ENCODE peak calls at places on chromosome 2, in four cellular contexts. B, Q, L and U are unnamed samples.

GRCh38 chr2:188629890-188630483 is 338.3 kb downstream of the GULP1 start:
- DNase-seq in Q (no peak), L (no peak), B (no peak), U (no peak)

GRCh38 chr2:157758586-157758985 is 117.5 kb downstream of the ACVR1 start:
- DNase-seq in Q (no peak), L (no peak), B (no peak), U (no peak)

GRCh38 chr2:160324161-160324768 is 124.2 kb upstream of the ITGB6 start:
- DNase-seq in L (no peak), B (peak; percentile 21), Q (peak; percentile 34), U (peak; percentile 48)

GRCh38 chr2:60819155-60819862 is 62.1 kb upstream of the REL start:
- DNase-seq in B (no peak), Q (no peak), L (no peak), U (no peak)

GRCh38 chr2:150679456-150680120 is 192.1 kb upstream of the RND3 start:
- DNase-seq in L (no peak), B (no peak), Q (no peak), U (no peak)

GRCh38 chr2:126836761-126837679 is 61.7 kb upstream of the TEX51 start:
- DNase-seq in B (no peak), Q (no peak), L (no peak), U (no peak)

GRCh38 chr2:33238111-33238510 is 238.3 kb upstream of the RASGRP3 start:
- DNase-seq in B (no peak), Q (no peak), L (no peak), U (no peak)

GRCh38 chr2:235663877-235664276 is 170.0 kb downstream of the AGAP1 start:
- DNase-seq in Q (no peak), B (no peak), L (no peak), U (no peak)

GRCh38 chr2:134461511-134461910 is 207.6 kb downstream of the MGAT5 start:
- DNase-seq in L (no peak), Q (no peak), B (no peak), U (no peak)

GRCh38 chr2:121505005-121505404 is 25.7 kb upstream of the RNU4ATAC start:
- DNase-seq in L (no peak), B (no peak), Q (no peak), U (no peak)

GRCh38 chr2:187150667-187151066 is 297.4 kb downstream of the CALCRL start:
- DNase-seq in L (no peak), Q (no peak), B (no peak), U (no peak)

GRCh38 chr2:240615830-240616547 is 9.3 kb upstream of the GPR35 start:
- DNase-seq in Q (no peak), B (no peak), L (no peak), U (no peak)

GRCh38 chr2:176002684-176003225 is 688 bp upstream of the LNPK start:
- DNase-seq in L (no peak), B (peak; percentile 50), Q (peak; percentile 21), U (peak; percentile 33)

GRCh38 chr2:105329197-105329554 is 359 bp downstream of the TGFBRAP1 start:
- DNase-seq in Q (peak; percentile 22), B (no peak), L (no peak), U (no peak)

GRCh38 chr2:107197601-107198000 is 311.6 kb upstream of the ST6GAL2 start:
- DNase-seq in B (no peak), L (no peak), Q (no peak), U (no peak)

GRCh38 chr2:227871375-227871788 is at the start of gene DAW1:
- DNase-seq in Q (peak; percentile 21), B (peak; percentile 17), L (no peak), U (peak; percentile 66)

GRCh38 chr2:128424806-128425205 is 106.1 kb upstream of the HS6ST1 start:
- DNase-seq in B (no peak), Q (no peak), L (no peak), U (no peak)

GRCh38 chr2:45724329-45724728 is 72.9 kb downstream of the PRKCE start:
- DNase-seq in Q (no peak), L (no peak), B (no peak), U (no peak)

GRCh38 chr2:86020984-86021383 is 84.7 kb downstream of the POLR1A start:
- DNase-seq in L (no peak), B (no peak), Q (no peak), U (no peak)

GRCh38 chr2:230972046-230972445 is 23.9 kb upstream of the SPATA3 start:
- DNase-seq in L (no peak), B (no peak), Q (no peak), U (no peak)

GRCh38 chr2:8983571-8983970 is 19.9 kb downstream of the MBOAT2 start:
- DNase-seq in L (no peak), Q (no peak), B (no peak), U (no peak)

GRCh38 chr2:263774-264492 is at the start of gene SH3YL1:
- DNase-seq in Q (no peak), L (no peak), B (no peak), U (no peak)

GRCh38 chr2:174344716-174345472 is 10.1 kb downstream of the SP9 start:
- DNase-seq in L (no peak), Q (peak; percentile 51), B (no peak), U (no peak)

GRCh38 chr2:111900859-111901258 is 2.5 kb downstream of the MERTK start:
- DNase-seq in L (no peak), B (no peak), Q (peak; percentile 58), U (no peak)

GRCh38 chr2:186181625-186182024 is 304.4 kb upstream of the ZC3H15 start:
- DNase-seq in B (no peak), Q (peak; percentile 93), L (no peak), U (no peak)

GRCh38 chr2:113133696-113134558 is 6.5 kb downstream of the IL1RN start:
- DNase-seq in Q (no peak), L (no peak), B (no peak), U (no peak)

GRCh38 chr2:18149660-18150246 is 271.3 kb downstream of the KCNS3 start:
- DNase-seq in Q (peak; percentile 31), B (no peak), L (no peak), U (peak; percentile 21)
- TF ChIP-seq SP1 in Q (no peak), B (no peak), L (no peak), U (no peak)

DNA sequence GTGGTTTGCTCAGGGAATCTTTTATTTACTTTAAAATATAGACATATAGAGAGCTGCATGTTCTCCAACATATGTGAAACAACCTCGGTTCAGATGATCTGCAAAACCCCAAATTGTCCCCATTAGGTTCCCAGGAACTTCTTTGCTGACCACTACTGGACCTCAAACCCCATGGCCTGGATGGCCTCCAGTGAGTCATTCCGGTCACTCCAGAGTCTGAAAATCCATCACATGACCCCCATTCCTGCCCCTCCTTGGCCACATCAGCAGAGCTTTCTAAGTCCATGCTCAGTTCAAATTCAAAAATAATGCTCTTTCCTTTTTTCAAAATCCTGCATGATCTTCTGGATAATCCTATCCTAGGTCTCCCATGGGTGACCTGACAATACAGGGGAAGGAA is 271.0 kb downstream of the TNS1 start:
- DNase-seq in Q (no peak), L (no peak), B (no peak), U (no peak)
- TF ChIP-seq BHLHE40 in Q (no peak), L (no peak), B (no peak), U (no peak)

DNA sequence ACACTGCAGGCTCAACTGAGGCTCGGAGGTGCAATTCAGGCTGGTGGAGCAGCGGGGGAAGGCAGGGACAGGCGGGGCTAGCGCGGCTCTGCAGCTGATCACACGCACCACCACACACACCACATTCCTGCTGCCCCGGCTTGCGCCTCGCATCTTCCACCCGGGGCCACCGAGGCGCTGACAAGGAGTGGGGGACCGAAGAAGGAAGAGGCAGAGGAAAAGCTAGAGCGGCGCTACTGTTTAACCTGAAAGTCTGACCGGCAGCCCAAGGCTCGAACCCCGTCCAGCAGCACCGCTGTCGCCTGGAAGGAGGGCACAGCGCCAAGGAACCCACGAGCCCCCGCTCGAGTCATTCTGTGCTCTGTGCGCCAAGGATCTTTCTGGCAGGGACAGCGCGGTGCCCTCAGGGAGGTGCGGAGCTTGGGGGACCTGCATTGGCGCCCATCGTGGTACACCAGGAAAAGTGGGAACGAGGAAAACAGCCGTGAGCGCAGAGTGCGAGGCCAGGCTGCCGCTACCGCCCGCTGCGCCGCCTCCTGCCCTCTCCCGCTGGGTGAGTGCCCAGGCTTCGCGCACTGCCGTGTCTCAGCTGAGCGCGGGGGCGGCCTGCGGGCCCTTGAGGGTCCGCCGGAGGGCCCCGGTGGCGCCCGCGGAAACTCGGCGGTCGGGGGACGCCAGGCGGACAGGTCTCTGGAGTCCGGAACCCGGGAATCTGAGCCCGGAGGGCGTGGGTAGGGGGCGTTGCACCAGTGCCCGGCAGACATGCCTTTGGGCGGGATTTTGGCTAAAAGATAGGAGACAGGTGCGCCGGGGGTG is 865 bp upstream of the KCNJ3 start:
- DNase-seq in L (no peak), Q (no peak), B (no peak), U (peak; percentile 60)
- TF ChIP-seq SP1 in L (no peak), Q (no peak), B (no peak), U (no peak)

DNA sequence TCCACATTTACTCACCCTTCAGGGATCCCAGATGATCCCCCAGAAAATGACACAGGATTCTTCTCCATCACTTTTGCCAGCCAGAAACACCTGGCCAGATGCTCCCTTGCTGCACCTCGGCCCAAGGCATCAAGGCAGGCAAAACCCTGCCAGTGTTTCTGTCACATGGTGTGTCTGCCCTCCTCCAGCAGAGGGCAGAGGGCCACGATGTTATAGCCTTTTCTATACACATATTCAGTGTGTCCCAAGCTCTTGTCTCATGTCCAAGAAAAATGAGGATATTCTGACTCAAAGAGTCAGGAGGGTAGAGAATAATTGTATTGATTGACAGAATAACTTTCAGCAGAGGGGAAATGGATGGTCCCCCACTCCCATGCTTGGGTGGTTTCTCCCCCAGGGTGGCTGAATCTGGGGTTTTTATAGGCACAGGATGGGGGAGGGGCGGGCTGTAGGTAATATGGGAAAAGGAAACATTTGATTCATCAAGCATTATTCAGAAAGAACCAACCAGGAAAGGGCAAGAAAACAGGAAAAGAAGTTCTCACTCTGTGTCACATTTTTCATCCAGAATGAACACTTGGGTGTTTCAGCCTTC is 933.9 kb downstream of the TRIB2 start:
- DNase-seq in L (no peak), B (no peak), Q (no peak), U (no peak)
- TF ChIP-seq BHLHE40 in L (no peak), B (no peak), Q (no peak), U (no peak)

GRCh38 chr2:232415138-232415690 is 8.6 kb downstream of the ALPG start:
- DNase-seq in Q (no peak), L (no peak), B (no peak), U (no peak)

GRCh38 chr2:232418056-232418455 is 11.4 kb downstream of the ALPG start:
- DNase-seq in B (no peak), L (no peak), Q (no peak), U (no peak)

GRCh38 chr2:232417489-232417888 is 10.8 kb downstream of the ALPG start:
- DNase-seq in L (no peak), B (no peak), Q (no peak), U (no peak)

GRCh38 chr2:232416521-232417470 is 10.2 kb downstream of the ALPG start:
- DNase-seq in B (no peak), Q (no peak), L (no peak), U (no peak)

GRCh38 chr2:232415736-232416520 is 9.3 kb downstream of the ALPG start:
- DNase-seq in Q (no peak), L (no peak), B (no peak), U (no peak)
- TF ChIP-seq SP1 in Q (no peak), L (no peak), B (no peak), U (no peak)

GRCh38 chr2:40095003-40095402 is 315.9 kb upstream of the THUMPD2 start:
- DNase-seq in L (no peak), Q (no peak), B (no peak), U (no peak)
- TF ChIP-seq BHLHE40 in L (no peak), Q (no peak), B (no peak), U (no peak)